ENCODE peak calls at places on chromosomes 12 and 14, in eight cellular contexts. H is PC-3, V is left lung, R is suprapubic skin, C is adrenal gland, D is cardiac muscle cell, M is pancreas, Y is heart left ventricle. B is an unnamed sample.

GRCh38 chr12:120091371-120092090 is 25.0 kb downstream of the RAB35 start:
- DNase-seq in H (no peak), V (no peak), R (no peak), C (no peak), D (peak), M (peak), Y (peak), B (no peak)

GRCh38 chr12:124588689-124589318 is 21.4 kb upstream of the NCOR2 start:
- DNase-seq in H (peak), V (peak), R (no peak), C (peak), D (peak), M (no peak), Y (peak), B (no peak)

GRCh38 chr14:19823765-19824164 is 20.2 kb downstream of the OR4N2 start:
- DNase-seq in H (no peak), V (no peak), R (no peak), C (no peak), D (no peak), M (no peak), Y (no peak), B (no peak)

GRCh38 chr12:28855761-28856160 is 293.3 kb upstream of the FAR2 start:
- DNase-seq in H (no peak), V (no peak), R (no peak), C (no peak), D (no peak), M (no peak), Y (no peak), B (no peak)

GRCh38 chr12:43349863-43350262 is 202.1 kb downstream of the ADAMTS20 start:
- DNase-seq in H (peak), V (no peak), R (no peak), C (no peak), D (peak), M (no peak), Y (no peak), B (no peak)

GRCh38 chr12:42741771-42742510 is 152.4 kb upstream of the PRICKLE1 start:
- DNase-seq in H (peak), V (no peak), R (no peak), C (no peak), D (peak), M (no peak), Y (no peak), B (no peak)

GRCh38 chr14:101600336-101600890 is 39.1 kb downstream of the DIO3 start:
- DNase-seq in H (no peak), V (no peak), R (peak), C (peak), D (no peak), M (peak), Y (no peak), B (no peak)

GRCh38 chr12:92290881-92291280 is 145.2 kb upstream of the BTG1 start:
- DNase-seq in H (no peak), V (no peak), R (no peak), C (no peak), D (no peak), M (no peak), Y (no peak), B (no peak)

GRCh38 chr12:13811061-13811460 is 170.3 kb downstream of the GRIN2B start:
- DNase-seq in H (peak), V (no peak), R (no peak), C (no peak), D (no peak), M (no peak), Y (no peak), B (no peak)

GRCh38 chr12:126389961-126390360 is 1324.7 kb downstream of the AACS start:
- DNase-seq in H (no peak), V (no peak), R (no peak), C (no peak), D (peak), M (no peak), Y (no peak), B (no peak)

GRCh38 chr12:75954076-75954475 is 77.5 kb downstream of the PHLDA1 start:
- DNase-seq in H (peak), V (no peak), R (no peak), C (no peak), D (peak), M (no peak), Y (no peak), B (no peak)

GRCh38 chr14:64465856-64466554 is 706 bp downstream of the AKAP5 start:
- DNase-seq in H (peak), V (no peak), R (no peak), C (peak), D (peak), M (no peak), Y (no peak), B (no peak)

GRCh38 chr14:69620211-69620611 is 8.8 kb downstream of the SUSD6 start:
- DNase-seq in H (no peak), V (no peak), R (no peak), C (no peak), D (no peak), M (no peak), Y (no peak), B (no peak)

GRCh38 chr12:56374726-56375597 is 12.3 kb upstream of the APOF start:
- DNase-seq in H (peak), V (no peak), R (no peak), C (peak), D (no peak), M (no peak), Y (no peak), B (no peak)

GRCh38 chr12:77160931-77161330 is 95.6 kb upstream of the E2F7 start:
- DNase-seq in H (no peak), V (no peak), R (no peak), C (no peak), D (no peak), M (no peak), Y (no peak), B (no peak)

GRCh38 chr12:30514666-30515065 is 181.0 kb downstream of the IPO8 start:
- DNase-seq in H (no peak), V (no peak), R (no peak), C (no peak), D (no peak), M (no peak), Y (no peak), B (no peak)

GRCh38 chr12:52203126-52203921 is 11.5 kb upstream of the KRT80 start:
- DNase-seq in H (peak), V (peak), R (no peak), C (peak), D (peak), M (peak), Y (peak), B (peak)

GRCh38 chr14:34161351-34162169 is 210.7 kb upstream of the EGLN3 start:
- DNase-seq in H (peak), V (no peak), R (no peak), C (no peak), D (no peak), M (no peak), Y (no peak), B (no peak)

GRCh38 chr12:23014749-23015148 is 389.8 kb downstream of the ETNK1 start:
- DNase-seq in H (no peak), V (no peak), R (no peak), C (no peak), D (no peak), M (no peak), Y (no peak), B (no peak)

GRCh38 chr14:101064121-101064661 is 160.7 kb upstream of the RTL1 start:
- DNase-seq in H (no peak), V (peak), R (peak), C (peak), D (no peak), M (peak), Y (peak), B (peak)

GRCh38 chr12:66043035-66043434 is 87.5 kb downstream of the LLPH start:
- DNase-seq in H (no peak), V (no peak), R (no peak), C (peak), D (no peak), M (no peak), Y (no peak), B (no peak)

GRCh38 chr12:117155278-117156060 is 34.8 kb downstream of the FBXO21 start:
- DNase-seq in H (peak), V (peak), R (peak), C (peak), D (peak), M (peak), Y (peak), B (peak)

GRCh38 chr12:104354167-104354867 is 50.8 kb downstream of the EID3 start:
- DNase-seq in H (no peak), V (no peak), R (no peak), C (peak), D (no peak), M (no peak), Y (no peak), B (no peak)

GRCh38 chr12:89873745-89874144 is 165.1 kb upstream of the ATP2B1 start:
- DNase-seq in H (no peak), V (no peak), R (no peak), C (no peak), D (peak), M (peak), Y (no peak), B (no peak)

GRCh38 chr14:21990116-21990515 is 316.5 kb upstream of the OR4E1 start:
- DNase-seq in H (peak), V (no peak), R (no peak), C (no peak), D (peak), M (no peak), Y (no peak), B (no peak)

GRCh38 chr14:35258420-35258819 is 33.8 kb upstream of the PSMA6 start:
- DNase-seq in H (no peak), V (no peak), R (no peak), C (no peak), D (peak), M (no peak), Y (no peak), B (no peak)

GRCh38 chr12:82673698-82674097 is 13.0 kb upstream of the TMTC2 start:
- DNase-seq in H (no peak), V (no peak), R (no peak), C (no peak), D (no peak), M (no peak), Y (no peak), B (no peak)

GRCh38 chr12:76719171-76719631 is 44.7 kb upstream of the ZDHHC17 start:
- DNase-seq in H (no peak), V (no peak), R (no peak), C (no peak), D (peak), M (no peak), Y (no peak), B (no peak)

GRCh38 chr14:96434040-96434439 is 42.1 kb downstream of the AK7 start:
- DNase-seq in H (no peak), V (no peak), R (no peak), C (no peak), D (no peak), M (no peak), Y (no peak), B (no peak)

GRCh38 chr12:21987786-21988185 is 46.6 kb upstream of the ABCC9 start:
- DNase-seq in H (no peak), V (no peak), R (no peak), C (no peak), D (no peak), M (no peak), Y (no peak), B (no peak)

GRCh38 chr12:103586132-103586531 is 941 bp upstream of the STAB2 start:
- DNase-seq in H (peak), V (no peak), R (no peak), C (no peak), D (no peak), M (no peak), Y (no peak), B (no peak)

GRCh38 chr14:61145903-61146411 is 135.2 kb downstream of the TMEM30B start:
- DNase-seq in H (peak), V (no peak), R (no peak), C (no peak), D (peak), M (no peak), Y (no peak), B (no peak)

GRCh38 chr12:1575287-1575798 is 19.0 kb downstream of the FBXL14 start:
- DNase-seq in H (no peak), V (no peak), R (no peak), C (no peak), D (peak), M (no peak), Y (no peak), B (no peak)

GRCh38 chr12:80778005-80778541 is 61.4 kb downstream of the MYF5 start:
- DNase-seq in H (peak), V (peak), R (no peak), C (peak), D (peak), M (no peak), Y (peak), B (no peak)

GRCh38 chr12:85894653-85895052 is 20.6 kb downstream of the NTS start:
- DNase-seq in H (no peak), V (no peak), R (no peak), C (no peak), D (no peak), M (no peak), Y (no peak), B (no peak)
- TF ChIP-seq CTCF in H (no peak), V (no peak), R (no peak), C (no peak), D (no peak), M (no peak), Y (no peak), B (no peak)

GRCh38 chr12:14948672-14949071 is 10.3 kb upstream of the ERP27 start:
- DNase-seq in H (peak), V (no peak), R (no peak), C (peak), D (peak), M (no peak), Y (no peak), B (no peak)

GRCh38 chr12:14952295-14952995 is 9.0 kb downstream of the ARHGDIB start:
- DNase-seq in H (peak), V (no peak), R (no peak), C (no peak), D (peak), M (no peak), Y (no peak), B (no peak)

GRCh38 chr12:14949631-14950030 is 11.3 kb upstream of the ERP27 start:
- DNase-seq in H (no peak), V (no peak), R (no peak), C (no peak), D (no peak), M (no peak), Y (no peak), B (no peak)

GRCh38 chr12:14950421-14950820 is 11.0 kb downstream of the ARHGDIB start:
- DNase-seq in H (no peak), V (no peak), R (no peak), C (no peak), D (no peak), M (no peak), Y (no peak), B (no peak)

DNA sequence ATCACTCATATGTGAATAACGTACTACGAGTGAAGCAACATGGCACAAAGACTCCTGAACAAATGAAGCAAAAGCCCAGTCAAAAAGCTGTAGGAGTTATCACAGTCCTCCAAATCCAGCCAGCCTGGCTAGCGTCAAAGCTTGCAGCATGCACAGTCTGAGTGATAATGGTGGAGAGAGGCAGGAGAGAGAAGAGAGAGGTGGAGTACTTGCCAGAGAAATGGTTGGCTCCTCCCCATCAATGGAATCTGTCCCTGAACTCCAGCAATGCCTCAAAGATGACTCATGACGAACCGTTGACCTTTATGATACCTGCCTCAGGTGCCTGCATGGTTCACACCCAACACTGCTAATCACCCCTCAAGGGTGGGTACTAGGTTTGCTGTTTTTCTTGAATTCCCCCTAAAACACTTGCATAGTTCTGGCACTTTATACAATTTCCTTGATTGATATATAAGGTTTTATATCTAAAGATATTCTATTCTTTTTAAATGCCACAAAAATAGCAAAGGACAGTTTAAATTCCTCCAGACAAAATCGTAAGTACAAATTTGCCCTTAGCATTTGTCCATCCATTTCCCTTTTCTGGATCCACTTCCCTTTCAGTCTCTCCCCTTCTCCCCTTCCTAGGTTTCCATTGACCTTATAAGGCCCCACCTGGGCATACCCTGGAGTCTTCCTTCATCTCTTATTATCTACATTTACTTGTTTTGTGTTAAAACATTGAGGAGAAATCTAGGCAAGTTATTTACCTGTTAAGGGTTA is 10.2 kb downstream of the ARHGDIB start:
- DNase-seq in H (peak), V (no peak), R (no peak), C (no peak), D (peak), M (no peak), Y (no peak), B (no peak)
- H3K27ac ChIP-seq in H (peak), V (peak), R (no peak), C (peak), D (no peak), M (peak), Y (peak), B (peak)

GRCh38 chr14:49867831-49868719 is 15.5 kb upstream of the NEMF start:
- DNase-seq in H (peak), V (peak), R (peak), C (peak), D (peak), M (peak), Y (peak), B (peak)
- H3K4me3 ChIP-seq in H (peak), V (peak), R (peak), C (peak), D (peak), M (peak), Y (peak), B (peak)

GRCh38 chr14:81625343-81625742 is 91.7 kb upstream of the SEL1L start:
- DNase-seq in H (peak), V (no peak), R (no peak), C (no peak), D (peak), M (no peak), Y (no peak), B (no peak)
- TF ChIP-seq CTCF in H (peak), V (peak), R (peak), C (peak), D (no peak), M (no peak), Y (peak), B (peak)

DNA sequence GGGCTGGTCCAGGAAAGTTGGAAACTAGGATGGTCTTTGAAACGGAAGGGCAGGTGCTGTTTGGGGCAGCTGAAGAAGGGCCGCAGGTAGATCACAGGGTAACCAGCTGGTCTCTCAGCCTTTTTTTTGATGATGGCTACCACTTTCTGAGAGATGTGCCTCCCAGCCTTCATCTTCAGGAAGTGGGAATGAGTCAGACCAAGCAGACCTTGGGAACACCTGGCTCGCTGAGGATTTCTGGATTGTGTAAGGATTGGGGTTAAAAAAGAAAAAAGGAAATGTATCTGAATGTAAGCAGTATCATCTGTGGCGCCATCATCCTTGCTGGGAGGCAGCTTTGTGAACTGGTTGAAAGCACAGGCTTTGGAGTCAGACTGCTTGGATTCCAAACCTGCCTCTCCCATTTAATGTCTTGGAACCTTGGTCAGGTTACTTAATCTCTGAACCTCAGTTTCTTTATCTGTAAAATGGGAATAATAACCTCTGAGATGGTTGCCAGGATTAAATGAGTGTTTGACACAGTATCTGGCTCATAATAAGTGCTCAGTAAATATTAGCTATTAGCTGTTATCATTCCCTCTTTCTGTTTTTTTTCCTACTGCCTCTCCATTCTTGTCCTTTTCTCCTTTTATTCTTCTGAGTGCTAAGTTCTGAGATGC is 1.7 kb downstream of the PRPF40B start:
- DNase-seq in H (peak), V (no peak), R (no peak), C (peak), D (peak), M (no peak), Y (no peak), B (no peak)
- H3K27ac ChIP-seq in H (peak), V (no peak), R (no peak), C (no peak), D (no peak), M (no peak), Y (no peak), B (no peak)

GRCh38 chr14:99137001-99137700 is 134.8 kb downstream of the BCL11B start:
- DNase-seq in H (no peak), V (no peak), R (peak), C (peak), D (no peak), M (no peak), Y (no peak), B (no peak)

GRCh38 chr14:99136401-99136800 is 135.6 kb downstream of the BCL11B start:
- DNase-seq in H (no peak), V (no peak), R (no peak), C (peak), D (no peak), M (no peak), Y (no peak), B (no peak)

GRCh38 chr14:99136047-99136400 is 136.0 kb downstream of the BCL11B start:
- DNase-seq in H (no peak), V (no peak), R (peak), C (peak), D (no peak), M (no peak), Y (no peak), B (no peak)

GRCh38 chr14:99138999-99139865 is 132.8 kb downstream of the BCL11B start:
- DNase-seq in H (no peak), V (no peak), R (peak), C (peak), D (no peak), M (no peak), Y (no peak), B (no peak)

GRCh38 chr14:99137913-99138571 is 134.0 kb downstream of the BCL11B start:
- DNase-seq in H (no peak), V (no peak), R (peak), C (peak), D (no peak), M (no peak), Y (no peak), B (no peak)
- H3K4me3 ChIP-seq in H (no peak), V (no peak), R (no peak), C (no peak), D (no peak), M (no peak), Y (no peak), B (no peak)

GRCh38 chr12:18546399-18546798 is 191.4 kb downstream of the PLCZ1 start:
- DNase-seq in H (peak), V (no peak), R (no peak), C (no peak), D (peak), M (no peak), Y (no peak), B (no peak)

GRCh38 chr12:18552829-18553228 is 185.0 kb downstream of the PLCZ1 start:
- DNase-seq in H (peak), V (no peak), R (no peak), C (no peak), D (no peak), M (no peak), Y (no peak), B (no peak)

GRCh38 chr12:18551703-18552102 is 186.1 kb downstream of the PLCZ1 start:
- DNase-seq in H (no peak), V (no peak), R (no peak), C (no peak), D (no peak), M (no peak), Y (no peak), B (no peak)

GRCh38 chr12:18549598-18549997 is 188.2 kb downstream of the PLCZ1 start:
- DNase-seq in H (no peak), V (no peak), R (no peak), C (no peak), D (no peak), M (no peak), Y (no peak), B (no peak)
- TF ChIP-seq CTCF in H (peak), V (no peak), R (no peak), C (no peak), D (peak), M (no peak), Y (no peak), B (no peak)

GRCh38 chr14:36317650-36318049 is 2.8 kb downstream of the MBIP start:
- DNase-seq in H (peak), V (no peak), R (no peak), C (no peak), D (no peak), M (no peak), Y (no peak), B (no peak)

GRCh38 chr14:36315159-36315853 is 5.1 kb downstream of the MBIP start:
- DNase-seq in H (no peak), V (no peak), R (no peak), C (no peak), D (no peak), M (no peak), Y (no peak), B (no peak)

GRCh38 chr14:36313898-36314297 is 6.5 kb downstream of the MBIP start:
- DNase-seq in H (peak), V (no peak), R (no peak), C (no peak), D (peak), M (no peak), Y (no peak), B (no peak)

GRCh38 chr14:36316131-36316530 is 4.3 kb downstream of the MBIP start:
- DNase-seq in H (no peak), V (no peak), R (no peak), C (no peak), D (no peak), M (no peak), Y (no peak), B (no peak)

GRCh38 chr14:36313206-36313605 is 7.2 kb downstream of the MBIP start:
- DNase-seq in H (no peak), V (no peak), R (no peak), C (no peak), D (no peak), M (no peak), Y (no peak), B (no peak)
- H3K27ac ChIP-seq in H (no peak), V (peak), R (no peak), C (no peak), D (no peak), M (no peak), Y (no peak), B (no peak)